ENCODE peak calls at places on chromosomes 5 and 9, in seven cellular contexts. One of them, this sample, is unnamed.

GRCh38 chr9:78707481-78707977 is 410.6 kb downstream of the PSAT1 start:
- DNase-seq in H1: no peak
- DNase-seq in GM12878: peak
- DNase-seq in HepG2: no peak
- DNase-seq in HCT116: no peak
- DNase-seq in SK-N-SH: no peak
- DNase-seq in K562: no peak
- DNase-seq in this sample: no peak

GRCh38 chr5:62284946-62285891 is 20.8 kb upstream of the KIF2A start:
- DNase-seq in HepG2: no peak
- DNase-seq in GM12878: peak
- DNase-seq in K562: peak
- DNase-seq in HCT116: no peak
- DNase-seq in SK-N-SH: no peak
- DNase-seq in H1: no peak
- DNase-seq in this sample: no peak

GRCh38 chr5:35902032-35902681 is 36.3 kb downstream of the CAPSL start:
- DNase-seq in HepG2: no peak
- DNase-seq in SK-N-SH: no peak
- DNase-seq in H1: no peak
- DNase-seq in HCT116: no peak
- DNase-seq in GM12878: no peak
- DNase-seq in K562: no peak
- DNase-seq in this sample: no peak

GRCh38 chr9:113164536-113165300 is 13.9 kb downstream of the SLC31A2 start:
- DNase-seq in SK-N-SH: peak
- DNase-seq in HCT116: no peak
- DNase-seq in K562: no peak
- DNase-seq in HepG2: no peak
- DNase-seq in H1: no peak
- DNase-seq in GM12878: no peak
- DNase-seq in this sample: no peak

GRCh38 chr5:124193371-124193789 is 553.1 kb downstream of the ZNF608 start:
- DNase-seq in GM12878: no peak
- DNase-seq in SK-N-SH: peak
- DNase-seq in H1: no peak
- DNase-seq in HCT116: peak
- DNase-seq in HepG2: no peak
- DNase-seq in K562: no peak
- DNase-seq in this sample: no peak

GRCh38 chr5:44388504-44389409 is 463 bp downstream of the FGF10 start:
- DNase-seq in HCT116: no peak
- DNase-seq in SK-N-SH: no peak
- DNase-seq in HepG2: no peak
- DNase-seq in GM12878: no peak
- DNase-seq in H1: no peak
- DNase-seq in K562: no peak
- DNase-seq in this sample: no peak

GRCh38 chr5:116666901-116667300 is 92.3 kb upstream of the SEMA6A start:
- DNase-seq in HepG2: no peak
- DNase-seq in H1: no peak
- DNase-seq in HCT116: no peak
- DNase-seq in K562: no peak
- DNase-seq in GM12878: no peak
- DNase-seq in SK-N-SH: no peak
- DNase-seq in this sample: no peak

GRCh38 chr9:82924243-82924605 is 138.7 kb downstream of the RASEF start:
- DNase-seq in H1: no peak
- DNase-seq in HepG2: no peak
- DNase-seq in GM12878: no peak
- DNase-seq in SK-N-SH: no peak
- DNase-seq in HCT116: no peak
- DNase-seq in K562: no peak
- DNase-seq in this sample: no peak

GRCh38 chr5:132477784-132478497 is 12.6 kb downstream of the IRF1 start:
- DNase-seq in HepG2: no peak
- DNase-seq in K562: no peak
- DNase-seq in H1: no peak
- DNase-seq in HCT116: no peak
- DNase-seq in SK-N-SH: no peak
- DNase-seq in GM12878: no peak
- DNase-seq in this sample: no peak

GRCh38 chr5:132238169-132238744 is 10.6 kb upstream of the P4HA2 start:
- DNase-seq in HCT116: no peak
- DNase-seq in K562: peak
- DNase-seq in GM12878: peak
- DNase-seq in H1: no peak
- DNase-seq in SK-N-SH: peak
- DNase-seq in HepG2: peak
- DNase-seq in this sample: peak

GRCh38 chr9:116267021-116267420 is 113.4 kb downstream of the PAPPA start:
- DNase-seq in GM12878: no peak
- DNase-seq in H1: no peak
- DNase-seq in SK-N-SH: no peak
- DNase-seq in HCT116: no peak
- DNase-seq in K562: no peak
- DNase-seq in HepG2: no peak
- DNase-seq in this sample: no peak

GRCh38 chr5:96146675-96147074 is 185.0 kb upstream of the ELL2 start:
- DNase-seq in HepG2: no peak
- DNase-seq in K562: peak
- DNase-seq in HCT116: peak
- DNase-seq in SK-N-SH: no peak
- DNase-seq in H1: no peak
- DNase-seq in GM12878: peak
- DNase-seq in this sample: peak

GRCh38 chr5:9156282-9156681 is 389.6 kb downstream of the SEMA5A start:
- DNase-seq in K562: no peak
- DNase-seq in HepG2: no peak
- DNase-seq in HCT116: no peak
- DNase-seq in GM12878: no peak
- DNase-seq in SK-N-SH: peak
- DNase-seq in H1: peak
- DNase-seq in this sample: no peak

GRCh38 chr9:76365028-76365427 is 29.2 kb downstream of the RFK start:
- DNase-seq in GM12878: no peak
- DNase-seq in H1: no peak
- DNase-seq in SK-N-SH: no peak
- DNase-seq in HepG2: peak
- DNase-seq in HCT116: no peak
- DNase-seq in K562: no peak
- DNase-seq in this sample: peak

GRCh38 chr5:80793354-80793753 is 138.6 kb upstream of the DHFR start:
- DNase-seq in HepG2: no peak
- DNase-seq in GM12878: no peak
- DNase-seq in K562: no peak
- DNase-seq in HCT116: no peak
- DNase-seq in SK-N-SH: no peak
- DNase-seq in H1: no peak
- DNase-seq in this sample: no peak

GRCh38 chr5:1901983-1902382 is 19.3 kb upstream of the IRX4 start:
- DNase-seq in HepG2: no peak
- DNase-seq in GM12878: no peak
- DNase-seq in H1: no peak
- DNase-seq in SK-N-SH: no peak
- DNase-seq in HCT116: no peak
- DNase-seq in K562: no peak
- DNase-seq in this sample: no peak
- TF ChIP-seq JUND in HepG2: no peak
- TF ChIP-seq JUND in GM12878: no peak
- TF ChIP-seq JUND in H1: no peak
- TF ChIP-seq JUND in SK-N-SH: no peak
- TF ChIP-seq JUND in HCT116: no peak
- TF ChIP-seq JUND in K562: no peak
- TF ChIP-seq JUND in this sample: no peak

DNA sequence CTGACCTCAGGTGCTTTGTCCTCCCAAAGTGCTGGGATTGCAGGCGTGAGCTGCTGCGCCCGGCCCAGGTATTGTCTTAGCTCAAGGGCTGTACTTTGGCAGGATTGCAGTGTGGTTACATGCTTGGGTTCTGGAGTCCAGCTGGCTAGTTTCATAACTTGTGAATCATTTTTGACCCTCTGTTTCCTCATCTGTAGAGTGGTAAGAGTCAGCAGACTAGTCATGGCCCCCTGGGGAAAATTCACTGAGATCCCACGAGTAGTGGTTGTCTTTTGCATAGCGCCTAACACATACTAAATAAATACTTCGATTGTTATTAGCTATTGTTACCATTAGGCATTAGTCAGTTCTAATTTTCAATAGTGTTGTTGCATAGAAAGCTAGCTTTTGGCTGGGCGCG is 14.3 kb downstream of the PTPA start:
- DNase-seq in K562: no peak
- DNase-seq in H1: no peak
- DNase-seq in SK-N-SH: no peak
- DNase-seq in GM12878: no peak
- DNase-seq in HepG2: no peak
- DNase-seq in HCT116: peak
- DNase-seq in this sample: no peak
- TF ChIP-seq JUND in K562: no peak
- TF ChIP-seq JUND in H1: no peak
- TF ChIP-seq JUND in SK-N-SH: no peak
- TF ChIP-seq JUND in GM12878: no peak
- TF ChIP-seq JUND in HepG2: no peak
- TF ChIP-seq JUND in HCT116: peak
- TF ChIP-seq JUND in this sample: no peak

GRCh38 chr9:4985376-4986266 is 549 bp downstream of the JAK2 start:
- DNase-seq in HepG2: no peak
- DNase-seq in GM12878: no peak
- DNase-seq in SK-N-SH: no peak
- DNase-seq in H1: no peak
- DNase-seq in HCT116: peak
- DNase-seq in K562: peak
- DNase-seq in this sample: peak
- TF ChIP-seq JUND in HepG2: no peak
- TF ChIP-seq JUND in GM12878: no peak
- TF ChIP-seq JUND in SK-N-SH: no peak
- TF ChIP-seq JUND in H1: no peak
- TF ChIP-seq JUND in HCT116: no peak
- TF ChIP-seq JUND in K562: no peak
- TF ChIP-seq JUND in this sample: no peak

DNA sequence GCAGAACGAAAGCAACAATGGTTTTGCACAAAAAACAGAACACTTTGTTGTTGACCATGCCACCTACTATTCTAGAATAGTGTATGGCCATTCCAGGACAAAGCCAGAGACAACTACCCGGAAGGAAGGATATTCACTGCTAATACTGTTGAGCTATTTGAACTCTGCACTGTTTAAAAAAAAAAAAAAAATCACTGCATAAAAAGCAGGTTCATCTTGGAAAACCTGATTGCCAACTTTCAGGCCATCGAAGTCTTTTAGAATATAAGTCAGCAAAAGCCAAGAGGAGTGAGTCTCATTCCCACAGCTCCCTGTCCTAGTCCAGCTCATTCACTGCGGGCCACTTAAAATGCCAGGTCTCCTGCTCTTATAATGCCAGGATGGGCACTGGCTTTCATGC is 4.0 kb downstream of the ENC1 start:
- DNase-seq in SK-N-SH: no peak
- DNase-seq in HCT116: no peak
- DNase-seq in H1: no peak
- DNase-seq in GM12878: no peak
- DNase-seq in K562: no peak
- DNase-seq in HepG2: no peak
- DNase-seq in this sample: peak
- TF ChIP-seq JUND in SK-N-SH: no peak
- TF ChIP-seq JUND in HCT116: no peak
- TF ChIP-seq JUND in H1: no peak
- TF ChIP-seq JUND in GM12878: no peak
- TF ChIP-seq JUND in K562: no peak
- TF ChIP-seq JUND in HepG2: no peak
- TF ChIP-seq JUND in this sample: no peak

DNA sequence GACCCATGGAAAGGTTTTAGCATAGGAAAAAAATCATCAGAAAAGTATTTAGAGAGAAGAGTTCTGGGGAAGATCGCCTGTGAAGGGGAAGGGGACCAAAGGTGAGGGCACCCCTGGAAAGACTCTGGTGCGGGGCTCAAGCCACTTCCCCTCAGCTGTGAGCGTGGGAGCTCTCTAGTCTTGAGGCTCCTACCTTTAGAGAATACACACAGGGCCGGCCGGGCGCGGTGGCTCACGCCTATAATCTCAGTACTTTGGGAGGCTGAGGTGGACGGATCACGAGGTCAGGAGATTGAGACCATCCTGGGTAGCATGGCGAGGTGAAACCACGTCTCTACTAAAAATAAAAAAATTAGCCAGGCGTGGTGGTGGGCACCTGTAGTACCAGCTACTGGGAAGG is 6.9 kb downstream of the TRIM41 start:
- DNase-seq in SK-N-SH: no peak
- DNase-seq in H1: no peak
- DNase-seq in GM12878: no peak
- DNase-seq in HCT116: no peak
- DNase-seq in HepG2: no peak
- DNase-seq in K562: no peak
- DNase-seq in this sample: no peak
- TF ChIP-seq JUND in SK-N-SH: no peak
- TF ChIP-seq JUND in H1: no peak
- TF ChIP-seq JUND in GM12878: no peak
- TF ChIP-seq JUND in HCT116: no peak
- TF ChIP-seq JUND in HepG2: no peak
- TF ChIP-seq JUND in K562: no peak
- TF ChIP-seq JUND in this sample: no peak

GRCh38 chr5:65483474-65484346 is 2.0 kb upstream of the ADAMTS6 start:
- DNase-seq in SK-N-SH: peak
- DNase-seq in GM12878: peak
- DNase-seq in H1: no peak
- DNase-seq in HepG2: peak
- DNase-seq in K562: no peak
- DNase-seq in HCT116: peak
- DNase-seq in this sample: peak
- TF ChIP-seq JUND in SK-N-SH: no peak
- TF ChIP-seq JUND in GM12878: no peak
- TF ChIP-seq JUND in H1: no peak
- TF ChIP-seq JUND in HepG2: no peak
- TF ChIP-seq JUND in K562: no peak
- TF ChIP-seq JUND in HCT116: no peak
- TF ChIP-seq JUND in this sample: no peak

This sample was measured in T47D.